ENCODE peak calls at places on chromosomes 6 and 20, in six cellular contexts. L is bronchial epithelial cell, J is body of pancreas, E is cardiac fibroblast, K is epithelial cell of proximal tubule, T is NB4. S is an unnamed sample.

GRCh38 chr6:35522660-35523658 is 10.3 kb upstream of the TULP1 start:
- DNase-seq in L (peak), J (peak), E (peak), K (no peak), T (peak), S (peak)

GRCh38 chr6:604579-604978 is 52.3 kb downstream of the HUS1B start:
- DNase-seq in L (no peak), J (no peak), E (no peak), K (no peak), T (no peak), S (no peak)

GRCh38 chr6:10028202-10028601 is 386.7 kb downstream of the TFAP2A start:
- DNase-seq in L (no peak), J (no peak), E (no peak), K (no peak), T (no peak), S (no peak)

GRCh38 chr6:66865771-66866170 is 1158.7 kb upstream of the EYS start:
- DNase-seq in L (peak), J (no peak), E (no peak), K (no peak), T (no peak), S (peak)

GRCh38 chr6:70280462-70280861 is 22.4 kb downstream of the COL9A1 start:
- DNase-seq in L (no peak), J (peak), E (no peak), K (no peak), T (no peak), S (no peak)

GRCh38 chr6:167717455-167717854 is 109.3 kb upstream of the AFDN start:
- DNase-seq in L (no peak), J (no peak), E (no peak), K (no peak), T (no peak), S (no peak)

GRCh38 chr6:6688283-6688682 is 99.8 kb downstream of the LY86 start:
- DNase-seq in L (no peak), J (no peak), E (peak), K (no peak), T (peak), S (no peak)

GRCh38 chr20:38872036-38872435 is 54.2 kb upstream of the FAM83D start:
- DNase-seq in L (no peak), J (no peak), E (no peak), K (peak), T (no peak), S (no peak)

GRCh38 chr20:8795404-8795803 is 273.5 kb upstream of the PLCB4 start:
- DNase-seq in L (no peak), J (no peak), E (no peak), K (no peak), T (no peak), S (no peak)

GRCh38 chr6:136290406-136291010 is 862 bp upstream of the BCLAF1 start:
- DNase-seq in L (peak), J (peak), E (peak), K (peak), T (peak), S (peak)

GRCh38 chr6:37175332-37176267 is 5.6 kb downstream of the PIM1 start:
- DNase-seq in L (no peak), J (no peak), E (peak), K (no peak), T (no peak), S (peak)

GRCh38 chr6:41371992-41372525 is 36.7 kb downstream of the NCR2 start:
- DNase-seq in L (no peak), J (no peak), E (peak), K (no peak), T (no peak), S (no peak)

GRCh38 chr6:154638369-154638768 is 94.8 kb upstream of the SCAF8 start:
- DNase-seq in L (no peak), J (no peak), E (no peak), K (no peak), T (no peak), S (peak)

GRCh38 chr6:89291256-89291819 is 23.8 kb downstream of the GABRR2 start:
- DNase-seq in L (no peak), J (no peak), E (no peak), K (no peak), T (no peak), S (no peak)

GRCh38 chr6:168035098-168035660 is 37.7 kb downstream of the KIF25 start:
- DNase-seq in L (no peak), J (peak), E (peak), K (no peak), T (no peak), S (peak)

GRCh38 chr6:148239777-148240462 is 102.7 kb upstream of the SASH1 start:
- DNase-seq in L (no peak), J (no peak), E (peak), K (no peak), T (no peak), S (peak)

GRCh38 chr20:39785252-39785917 is 823.2 kb downstream of the DHX35 start:
- DNase-seq in L (peak), J (no peak), E (no peak), K (no peak), T (no peak), S (no peak)

GRCh38 chr6:82878812-82879211 is 186.8 kb downstream of the UBE3D start:
- DNase-seq in L (no peak), J (no peak), E (peak), K (no peak), T (no peak), S (peak)

GRCh38 chr6:8269856-8270454 is 165.4 kb downstream of the SLC35B3 start:
- DNase-seq in L (no peak), J (no peak), E (no peak), K (no peak), T (no peak), S (no peak)

GRCh38 chr6:131831392-131831791 is 23.6 kb downstream of the ENPP1 start:
- DNase-seq in L (no peak), J (no peak), E (peak), K (no peak), T (no peak), S (peak)

GRCh38 chr6:166842607-166843006 is 113.7 kb downstream of the RNASET2 start:
- DNase-seq in L (no peak), J (no peak), E (no peak), K (no peak), T (no peak), S (no peak)

GRCh38 chr20:47020231-47020630 is 125.6 kb downstream of the EYA2 start:
- DNase-seq in L (no peak), J (no peak), E (no peak), K (no peak), T (no peak), S (no peak)

GRCh38 chr20:34017610-34018009 is 23.9 kb downstream of the RALY start:
- DNase-seq in L (peak), J (no peak), E (peak), K (no peak), T (no peak), S (peak)

GRCh38 chr6:111793711-111794111 is 79.5 kb downstream of the FYN start:
- DNase-seq in L (no peak), J (no peak), E (no peak), K (no peak), T (peak), S (no peak)

GRCh38 chr6:111912904-111913303 is 39.7 kb upstream of the FYN start:
- DNase-seq in L (no peak), J (no peak), E (no peak), K (no peak), T (no peak), S (no peak)

GRCh38 chr20:9059931-9060330 is 9.0 kb upstream of the PLCB4 start:
- DNase-seq in L (peak), J (no peak), E (no peak), K (peak), T (no peak), S (peak)

GRCh38 chr20:32358632-32358882 is 426 bp downstream of the ASXL1 start:
- DNase-seq in L (no peak), J (no peak), E (no peak), K (no peak), T (no peak), S (no peak)

GRCh38 chr6:161377116-161377515 is 103.3 kb upstream of the AGPAT4 start:
- DNase-seq in L (no peak), J (no peak), E (no peak), K (no peak), T (no peak), S (no peak)

GRCh38 chr20:33110147-33110825 is 30.8 kb downstream of the BPIFB4 start:
- DNase-seq in L (no peak), J (no peak), E (no peak), K (no peak), T (no peak), S (no peak)

GRCh38 chr20:719816-720215 is 44.2 kb upstream of the SCRT2 start:
- DNase-seq in L (no peak), J (no peak), E (no peak), K (no peak), T (no peak), S (no peak)

GRCh38 chr6:31728767-31729514 is at the start of gene DDAH2:
- DNase-seq in L (no peak), J (no peak), E (no peak), K (no peak), T (no peak), S (no peak)

GRCh38 chr6:31727717-31728671 is 1.1 kb downstream of the DDAH2 start:
- DNase-seq in L (no peak), J (no peak), E (no peak), K (no peak), T (no peak), S (no peak)

GRCh38 chr6:31730631-31731086 is 1.6 kb upstream of the DDAH2 start:
- DNase-seq in L (no peak), J (no peak), E (no peak), K (no peak), T (peak), S (no peak)

GRCh38 chr6:31729979-31730630 is 1.0 kb upstream of the DDAH2 start:
- DNase-seq in L (peak), J (peak), E (peak), K (no peak), T (peak), S (peak)

GRCh38 chr6:31729515-31729978 is 448 bp upstream of the DDAH2 start:
- DNase-seq in L (peak), J (peak), E (peak), K (no peak), T (peak), S (peak)
- TF ChIP-seq CTCF in L (no peak), J (no peak), E (no peak), K (no peak), T (peak), S (no peak)

GRCh38 chr20:62586799-62587198 is 55.5 kb upstream of the SLCO4A1 start:
- DNase-seq in L (no peak), J (no peak), E (no peak), K (no peak), T (no peak), S (no peak)

GRCh38 chr20:62583424-62583920 is 58.8 kb upstream of the SLCO4A1 start:
- DNase-seq in L (no peak), J (no peak), E (peak), K (no peak), T (no peak), S (no peak)

GRCh38 chr20:62585571-62585970 is 56.7 kb upstream of the SLCO4A1 start:
- DNase-seq in L (no peak), J (no peak), E (no peak), K (no peak), T (no peak), S (no peak)

GRCh38 chr20:62587757-62588402 is 54.4 kb upstream of the SLCO4A1 start:
- DNase-seq in L (peak), J (no peak), E (peak), K (no peak), T (peak), S (peak)

DNA sequence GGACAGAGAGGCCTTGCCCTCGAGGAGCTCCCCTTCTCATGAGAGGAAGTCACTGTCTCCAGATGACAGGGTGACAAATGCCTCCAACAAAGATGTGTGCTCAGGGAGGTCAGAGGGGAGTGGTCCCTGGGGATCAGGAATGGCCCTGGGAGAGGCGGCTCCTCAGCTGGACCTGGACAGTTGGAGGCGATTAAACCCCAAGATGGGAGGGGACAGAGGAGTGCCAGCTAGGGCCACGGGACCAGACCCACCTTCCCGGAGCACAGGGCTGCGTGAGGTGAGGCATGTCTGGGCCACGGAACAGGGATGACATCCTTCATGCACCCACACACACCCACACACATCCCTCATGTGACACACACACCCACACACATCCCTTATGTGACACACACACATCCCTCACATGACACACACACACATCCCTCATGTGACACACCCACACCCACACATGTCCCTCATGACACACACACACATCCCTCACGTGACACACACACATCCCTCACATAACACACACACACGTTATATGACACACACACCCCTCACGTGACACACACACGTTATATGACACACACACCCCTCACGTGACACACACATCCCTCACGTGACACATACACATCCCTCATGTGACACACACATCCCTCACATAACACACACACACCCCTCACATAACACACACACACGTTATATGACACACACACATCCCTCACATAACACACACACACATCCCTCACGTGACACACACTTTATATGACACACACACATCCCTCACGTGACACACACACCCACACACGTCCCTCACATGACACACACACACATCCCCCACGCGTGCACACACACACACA is 57.4 kb upstream of the SLCO4A1 start:
- DNase-seq in L (no peak), J (no peak), E (no peak), K (no peak), T (no peak), S (no peak)
- H3K4me3 ChIP-seq in L (no peak), J (no peak), E (no peak), K (no peak), T (no peak), S (no peak)

GRCh38 chr6:16837217-16837972 is 76.1 kb upstream of the ATXN1 start:
- DNase-seq in L (no peak), J (no peak), E (peak), K (no peak), T (no peak), S (no peak)

GRCh38 chr6:16840291-16840690 is 79.0 kb upstream of the ATXN1 start:
- DNase-seq in L (peak), J (no peak), E (no peak), K (no peak), T (peak), S (no peak)

GRCh38 chr6:16839780-16840179 is 78.5 kb upstream of the ATXN1 start:
- DNase-seq in L (no peak), J (no peak), E (no peak), K (no peak), T (peak), S (no peak)

GRCh38 chr6:16841241-16841640 is 80.0 kb upstream of the ATXN1 start:
- DNase-seq in L (peak), J (no peak), E (no peak), K (no peak), T (no peak), S (no peak)

DNA sequence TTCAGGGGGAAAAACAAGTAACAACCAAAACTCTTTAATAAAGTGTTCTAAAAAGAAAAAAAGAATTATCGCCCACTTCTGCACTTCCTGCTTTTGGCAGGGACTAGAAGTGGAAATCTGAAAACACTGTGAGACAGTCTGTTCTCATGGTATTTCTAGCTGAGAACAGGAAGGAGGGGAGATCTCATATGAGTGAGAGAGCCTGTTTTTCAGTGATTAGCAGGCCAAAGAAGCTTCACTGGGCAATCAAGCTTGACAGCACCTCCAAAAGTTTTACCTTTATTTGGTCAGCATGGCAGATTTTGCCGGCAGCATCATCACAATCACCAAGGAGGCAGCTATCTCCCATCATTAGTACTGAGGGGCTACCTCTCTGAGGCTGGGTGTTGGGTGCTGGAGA is 79.5 kb upstream of the ATXN1 start:
- DNase-seq in L (no peak), J (no peak), E (no peak), K (no peak), T (no peak), S (no peak)
- TF ChIP-seq CTCF in L (no peak), J (no peak), E (no peak), K (no peak), T (no peak), S (no peak)

DNA sequence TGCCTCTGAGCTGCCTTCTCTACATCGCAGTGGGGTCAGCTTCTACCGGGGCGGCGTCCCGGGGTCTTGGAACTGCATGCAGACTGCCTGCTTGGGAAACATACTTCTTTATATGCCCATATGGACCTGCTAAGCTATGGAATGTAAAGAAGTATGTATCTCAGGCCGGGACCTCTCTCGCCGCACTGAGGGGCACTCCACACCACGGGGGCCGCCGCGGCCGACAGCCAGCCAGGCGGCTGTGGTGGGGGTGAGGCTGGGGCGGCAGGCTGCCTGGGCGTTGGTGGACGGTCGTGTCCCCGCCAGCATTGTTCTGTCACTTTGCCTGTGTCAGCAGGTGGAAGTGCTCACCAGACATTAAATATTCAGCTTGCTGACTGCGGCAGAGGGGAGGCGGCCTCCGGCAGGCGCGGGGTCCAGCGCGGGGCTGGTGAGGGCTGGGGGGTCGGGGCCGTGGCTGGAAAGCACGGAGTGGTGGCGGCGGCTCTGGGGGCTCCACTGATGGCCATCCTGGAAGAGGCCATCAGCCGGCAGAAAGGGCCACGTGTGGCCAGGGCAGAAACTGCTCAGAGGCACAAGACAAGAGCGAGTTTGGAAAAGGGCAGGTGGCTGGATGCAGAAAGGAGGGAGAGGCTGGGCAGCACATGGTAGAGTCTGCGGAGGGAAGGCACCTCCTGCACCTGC is 78.6 kb upstream of the GATA5 start:
- DNase-seq in L (no peak), J (no peak), E (no peak), K (no peak), T (no peak), S (no peak)
- H3K4me3 ChIP-seq in L (no peak), J (no peak), E (no peak), K (no peak), T (no peak), S (no peak)

GRCh38 chr6:80098392-80098791 is 8.1 kb upstream of the BCKDHB start:
- DNase-seq in L (no peak), J (no peak), E (no peak), K (no peak), T (no peak), S (no peak)

GRCh38 chr6:80088637-80089036 is 17.8 kb upstream of the BCKDHB start:
- DNase-seq in L (no peak), J (no peak), E (no peak), K (no peak), T (no peak), S (no peak)

GRCh38 chr6:80091506-80091905 is 15.0 kb upstream of the BCKDHB start:
- DNase-seq in L (no peak), J (no peak), E (no peak), K (no peak), T (no peak), S (no peak)

GRCh38 chr6:80095600-80095999 is 10.9 kb upstream of the BCKDHB start:
- DNase-seq in L (no peak), J (no peak), E (no peak), K (no peak), T (no peak), S (no peak)

DNA sequence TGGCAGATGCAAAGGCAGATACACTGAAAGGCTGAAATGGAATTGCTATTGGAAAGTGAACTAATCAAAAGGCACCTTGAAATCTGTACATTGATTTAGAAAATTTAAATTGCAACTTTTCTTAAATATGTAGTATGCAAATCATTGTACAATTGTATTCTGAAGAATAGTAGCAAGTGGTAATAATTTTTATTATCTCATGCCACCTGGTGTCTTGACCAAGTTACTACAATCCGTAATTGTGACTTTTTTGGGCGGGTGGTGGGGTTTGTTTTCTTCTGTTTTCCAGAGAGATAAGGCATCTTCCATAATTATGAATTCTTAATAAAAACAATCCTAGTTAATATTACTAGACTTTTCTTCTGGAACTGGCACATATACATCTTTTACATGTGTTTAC is 12.5 kb upstream of the BCKDHB start:
- DNase-seq in L (peak), J (no peak), E (peak), K (peak), T (peak), S (peak)
- TF ChIP-seq CTCF in L (peak), J (peak), E (peak), K (peak), T (peak), S (peak)

DNA sequence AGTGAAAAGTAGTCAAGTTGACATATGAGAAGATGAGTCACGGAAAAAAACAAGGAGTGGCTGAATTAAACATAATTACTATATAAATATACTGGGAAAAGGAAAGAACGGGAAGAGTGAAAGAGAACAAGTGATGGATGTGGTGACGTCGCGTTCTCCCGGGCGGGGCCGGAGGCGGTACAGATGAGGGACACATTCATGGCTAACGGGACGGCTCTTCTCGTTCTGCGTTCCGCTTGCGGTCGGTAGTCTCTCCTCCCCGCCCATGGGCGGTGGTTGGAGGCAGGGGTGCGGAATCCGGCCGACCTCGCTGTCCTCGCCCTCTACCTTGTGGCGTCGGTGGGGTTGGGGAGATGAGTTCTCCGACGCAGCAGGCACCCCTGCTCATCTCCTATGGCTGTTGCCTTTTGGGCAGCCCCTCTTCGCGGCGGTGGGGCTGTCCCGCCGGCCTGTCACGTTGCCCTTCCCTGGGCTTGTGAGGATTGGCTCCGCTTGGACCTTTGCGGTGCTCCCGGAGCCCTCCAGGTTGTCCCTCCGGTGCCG is 22.5 kb downstream of the HLA-G start:
- DNase-seq in L (peak), J (no peak), E (peak), K (no peak), T (no peak), S (peak)
- H3K4me3 ChIP-seq in L (no peak), J (no peak), E (no peak), K (peak), T (no peak), S (no peak)

GRCh38 chr6:39092124-39092523 is 22.9 kb downstream of the SAYSD1 start:
- DNase-seq in L (no peak), J (no peak), E (no peak), K (no peak), T (peak), S (no peak)
- TF ChIP-seq CTCF in L (no peak), J (no peak), E (no peak), K (peak), T (no peak), S (no peak)

S was measured in fibroblast of mammary gland.